ENCODE peak calls at places on chromosomes 12 and 14, in six cellular contexts. E is stimulated activated CD8-positive, alpha-beta memory T cell treated with anti-CD3 and anti-CD28 coated beads, Interleukin-7, amount 100 ng/mL, for 48 hours; W is dorsolateral prefrontal cortex; T is kidney glomerular epithelial cell; U is activated CD4-positive, alpha-beta T cell treated with anti-CD3 and anti-CD28 coated beads, Interleukin-2, amount 50 U/mL, for 1 hour; I is GDM1. L is an unnamed sample.

GRCh38 chr12:18750087-18750486 is 12.2 kb downstream of the CAPZA3 start:
- DNase-seq in T (no peak), E (no peak), U (no peak), W (no peak), I (no peak), L (no peak)

GRCh38 chr12:105417732-105418131 is 87.2 kb downstream of the C12orf75 start:
- DNase-seq in U (no peak), E (no peak), W (no peak), T (no peak), I (no peak), L (no peak)

GRCh38 chr12:990649-991349 is at the start of gene ERC1:
- DNase-seq in I (peak), T (peak), W (peak), E (peak), U (peak), L (peak)

GRCh38 chr12:6700646-6701051 is at the start of gene PIANP:
- DNase-seq in U (peak), E (no peak), W (peak), T (no peak), I (no peak), L (peak)

GRCh38 chr12:87953257-87953860 is 75.8 kb downstream of the C12orf50 start:
- DNase-seq in W (no peak), U (no peak), E (no peak), T (peak), I (no peak), L (no peak)

GRCh38 chr14:32364941-32365340 is 35.8 kb downstream of the AKAP6 start:
- DNase-seq in W (no peak), T (peak), E (no peak), U (no peak), I (no peak), L (no peak)

GRCh38 chr12:113424915-113425823 is 3.0 kb downstream of the SDSL start:
- DNase-seq in U (peak), E (peak), I (peak), T (peak), W (peak), L (peak)

GRCh38 chr12:56479625-56480024 is 8.3 kb downstream of the GLS2 start:
- DNase-seq in I (no peak), W (no peak), E (no peak), T (no peak), U (no peak), L (no peak)

GRCh38 chr14:104132981-104133380 is 5.4 kb upstream of the KIF26A start:
- DNase-seq in W (no peak), I (no peak), E (no peak), U (no peak), T (no peak), L (no peak)

GRCh38 chr14:95901014-95901413 is 24.4 kb downstream of the TUNAR start:
- DNase-seq in I (no peak), U (no peak), T (no peak), W (no peak), E (no peak), L (no peak)

GRCh38 chr14:103232831-103233319 is 101.2 kb upstream of the EIF5 start:
- DNase-seq in E (no peak), U (no peak), I (no peak), T (no peak), W (no peak), L (no peak)

GRCh38 chr12:40693503-40693863 is 1.2 kb downstream of the CNTN1 start:
- DNase-seq in I (no peak), U (no peak), E (no peak), T (no peak), W (peak), L (no peak)

GRCh38 chr12:52044284-52044983 is 6.8 kb upstream of the NR4A1 start:
- DNase-seq in W (peak), I (no peak), T (no peak), E (no peak), U (no peak), L (no peak)

GRCh38 chr12:70885952-70886351 is 34.6 kb downstream of the PTPRR start:
- DNase-seq in W (no peak), T (no peak), E (no peak), I (no peak), U (no peak), L (no peak)

GRCh38 chr12:65672441-65672840 is 151.8 kb upstream of the HMGA2 start:
- DNase-seq in W (no peak), T (no peak), E (no peak), U (no peak), I (no peak), L (no peak)

L was measured in CD4-positive, alpha-beta memory T cell.